ENCODE peak calls at places on chromosome 11, in six cellular contexts. One of them, this sample, is unnamed.

GRCh38 chr11:9862981-9863380 is 199.1 kb downstream of the SWAP70 start:
- DNase-seq in H9: no peak
- DNase-seq in neuronal stem cell: no peak
- DNase-seq in IMR-90: no peak
- DNase-seq in trophoblast cell: no peak
- DNase-seq in H1: no peak
- DNase-seq in this sample: no peak

GRCh38 chr11:16097543-16097942 is 258.8 kb downstream of the SOX6 start:
- DNase-seq in neuronal stem cell: no peak
- DNase-seq in H9: no peak
- DNase-seq in trophoblast cell: peak; percentile 1
- DNase-seq in IMR-90: no peak
- DNase-seq in H1: no peak
- DNase-seq in this sample: no peak

GRCh38 chr11:76554767-76555166 is 109.9 kb downstream of the EMSY start:
- DNase-seq in trophoblast cell: no peak
- DNase-seq in IMR-90: no peak
- DNase-seq in neuronal stem cell: no peak
- DNase-seq in H1: no peak
- DNase-seq in H9: no peak
- DNase-seq in this sample: no peak

GRCh38 chr11:16771350-16772140 is 33.1 kb downstream of the C11orf58 start:
- DNase-seq in H9: no peak
- DNase-seq in neuronal stem cell: no peak
- DNase-seq in trophoblast cell: no peak
- DNase-seq in H1: no peak
- DNase-seq in IMR-90: no peak
- DNase-seq in this sample: no peak

GRCh38 chr11:73159981-73160777 is 18.1 kb upstream of the FCHSD2 start:
- DNase-seq in neuronal stem cell: no peak
- DNase-seq in H9: no peak
- DNase-seq in H1: no peak
- DNase-seq in IMR-90: no peak
- DNase-seq in trophoblast cell: no peak
- DNase-seq in this sample: no peak

GRCh38 chr11:69501891-69502860 is 20.7 kb downstream of the LINC01488 start:
- DNase-seq in IMR-90: no peak
- DNase-seq in H9: no peak
- DNase-seq in trophoblast cell: no peak
- DNase-seq in neuronal stem cell: no peak
- DNase-seq in H1: no peak
- DNase-seq in this sample: no peak

GRCh38 chr11:102138677-102139076 is 28.4 kb downstream of the YAP1 start:
- DNase-seq in trophoblast cell: peak; percentile 46
- DNase-seq in H9: no peak
- DNase-seq in IMR-90: peak; percentile 92
- DNase-seq in H1: no peak
- DNase-seq in neuronal stem cell: no peak
- DNase-seq in this sample: peak; percentile 85

GRCh38 chr11:6650980-6651379 is 4.6 kb downstream of the DCHS1 start:
- DNase-seq in H1: no peak
- DNase-seq in H9: no peak
- DNase-seq in IMR-90: peak; percentile 55
- DNase-seq in trophoblast cell: peak; percentile 7
- DNase-seq in neuronal stem cell: no peak
- DNase-seq in this sample: no peak

GRCh38 chr11:11607772-11608171 is 14.0 kb downstream of the GALNT18 start:
- DNase-seq in H1: no peak
- DNase-seq in neuronal stem cell: no peak
- DNase-seq in IMR-90: no peak
- DNase-seq in trophoblast cell: peak; percentile 75
- DNase-seq in H9: no peak
- DNase-seq in this sample: no peak

GRCh38 chr11:116993599-116993998 is 104.6 kb downstream of the SIK3 start:
- DNase-seq in neuronal stem cell: peak; percentile 52
- DNase-seq in IMR-90: no peak
- DNase-seq in H9: no peak
- DNase-seq in trophoblast cell: no peak
- DNase-seq in H1: no peak
- DNase-seq in this sample: peak; percentile 59

GRCh38 chr11:8387141-8387540 is 123.5 kb upstream of the LMO1 start:
- DNase-seq in IMR-90: no peak
- DNase-seq in trophoblast cell: no peak
- DNase-seq in neuronal stem cell: no peak
- DNase-seq in H1: no peak
- DNase-seq in H9: no peak
- DNase-seq in this sample: no peak

GRCh38 chr11:116164843-116165242 is 607.9 kb downstream of the BUD13 start:
- DNase-seq in trophoblast cell: no peak
- DNase-seq in H1: peak; percentile 19
- DNase-seq in IMR-90: no peak
- DNase-seq in neuronal stem cell: no peak
- DNase-seq in H9: no peak
- DNase-seq in this sample: no peak

GRCh38 chr11:16946477-16947282 is 67.5 kb downstream of the PLEKHA7 start:
- DNase-seq in trophoblast cell: no peak
- DNase-seq in IMR-90: no peak
- DNase-seq in H9: no peak
- DNase-seq in H1: no peak
- DNase-seq in neuronal stem cell: no peak
- DNase-seq in this sample: no peak

GRCh38 chr11:19355601-19356000 is 114.9 kb upstream of the E2F8 start:
- DNase-seq in trophoblast cell: no peak
- DNase-seq in IMR-90: no peak
- DNase-seq in H1: no peak
- DNase-seq in H9: no peak
- DNase-seq in neuronal stem cell: no peak
- DNase-seq in this sample: no peak

GRCh38 chr11:120904116-120904515 is 119.8 kb upstream of the TBCEL start:
- DNase-seq in neuronal stem cell: no peak
- DNase-seq in H1: no peak
- DNase-seq in H9: no peak
- DNase-seq in IMR-90: no peak
- DNase-seq in trophoblast cell: peak; percentile 42
- DNase-seq in this sample: no peak
- H3K4me1 ChIP-seq in neuronal stem cell: peaks cover 11% of the 10 kb centered on the region
- H3K4me1 ChIP-seq in H1: peaks cover 3% of the 10 kb centered on the region
- H3K4me1 ChIP-seq in H9: no peaks in the 10 kb centered on the region
- H3K4me1 ChIP-seq in IMR-90: no peaks in the 10 kb centered on the region
- H3K4me1 ChIP-seq in trophoblast cell: peaks cover 12% of the 10 kb centered on the region
- H3K4me1 ChIP-seq in this sample: no peaks in the 10 kb centered on the region

GRCh38 chr11:86674965-86675364 is 2.5 kb upstream of the ME3 start:
- DNase-seq in H1: no peak
- DNase-seq in H9: no peak
- DNase-seq in IMR-90: no peak
- DNase-seq in neuronal stem cell: no peak
- DNase-seq in trophoblast cell: no peak
- DNase-seq in this sample: no peak
- H2AFZ ChIP-seq in H1: no peak overlapping the region
- H2AFZ ChIP-seq in H9: no peak overlapping the region
- H2AFZ ChIP-seq in IMR-90: no peak overlapping the region
- H2AFZ ChIP-seq in neuronal stem cell: no peak overlapping the region
- H2AFZ ChIP-seq in trophoblast cell: no peak overlapping the region
- H2AFZ ChIP-seq in this sample: no peak overlapping the region

GRCh38 chr11:118908264-118908663 is 17.5 kb downstream of the BCL9L start:
- DNase-seq in trophoblast cell: no peak
- DNase-seq in H9: no peak
- DNase-seq in neuronal stem cell: no peak
- DNase-seq in H1: no peak
- DNase-seq in IMR-90: no peak
- DNase-seq in this sample: no peak

GRCh38 chr11:118908931-118909618 is 16.7 kb downstream of the BCL9L start:
- DNase-seq in H9: peak; percentile 79
- DNase-seq in H1: peak; percentile 77
- DNase-seq in neuronal stem cell: no peak
- DNase-seq in IMR-90: peak; percentile 92
- DNase-seq in trophoblast cell: no peak
- DNase-seq in this sample: peak; percentile 96

GRCh38 chr11:118910309-118911112 is 15.2 kb downstream of the BCL9L start:
- DNase-seq in IMR-90: peak; percentile 92
- DNase-seq in H1: peak; percentile 79
- DNase-seq in trophoblast cell: peak; percentile 93
- DNase-seq in neuronal stem cell: no peak
- DNase-seq in H9: peak; percentile 94
- DNase-seq in this sample: peak; percentile 97

GRCh38 chr11:118911113-118911879 is 14.4 kb downstream of the BCL9L start:
- DNase-seq in H1: no peak
- DNase-seq in H9: peak; percentile 57
- DNase-seq in trophoblast cell: peak; percentile 64
- DNase-seq in neuronal stem cell: no peak
- DNase-seq in IMR-90: peak; percentile 52
- DNase-seq in this sample: peak; percentile 83

GRCh38 chr11:118909619-118910308 is 16.0 kb downstream of the BCL9L start:
- DNase-seq in H9: peak; percentile 53
- DNase-seq in IMR-90: no peak
- DNase-seq in neuronal stem cell: no peak
- DNase-seq in trophoblast cell: no peak
- DNase-seq in H1: peak; percentile 73
- DNase-seq in this sample: no peak
- H3K4ac ChIP-seq in H9: no peak overlapping the region
- H3K4ac ChIP-seq in IMR-90: peak overlapping the region; percentile 99
- H3K4ac ChIP-seq in neuronal stem cell: peak overlapping the region; percentile 97
- H3K4ac ChIP-seq in trophoblast cell: peak overlapping the region; percentile 87
- H3K4ac ChIP-seq in H1: peak overlapping the region; percentile 100
- H3K4ac ChIP-seq in this sample: peak overlapping the region; percentile 100

GRCh38 chr11:68022531-68022930 is 8.0 kb upstream of the NDUFS8 start:
- DNase-seq in neuronal stem cell: no peak
- DNase-seq in trophoblast cell: no peak
- DNase-seq in H1: no peak
- DNase-seq in IMR-90: no peak
- DNase-seq in H9: no peak
- DNase-seq in this sample: no peak

GRCh38 chr11:68018730-68019190 is 8.6 kb downstream of the ALDH3B1 start:
- DNase-seq in trophoblast cell: no peak
- DNase-seq in IMR-90: no peak
- DNase-seq in neuronal stem cell: no peak
- DNase-seq in H1: no peak
- DNase-seq in H9: no peak
- DNase-seq in this sample: no peak

GRCh38 chr11:68019486-68019885 is 9.4 kb downstream of the ALDH3B1 start:
- DNase-seq in neuronal stem cell: no peak
- DNase-seq in IMR-90: no peak
- DNase-seq in H1: no peak
- DNase-seq in trophoblast cell: no peak
- DNase-seq in H9: no peak
- DNase-seq in this sample: no peak

GRCh38 chr11:68020575-68020974 is 9.9 kb upstream of the NDUFS8 start:
- DNase-seq in IMR-90: peak; percentile 35
- DNase-seq in trophoblast cell: no peak
- DNase-seq in neuronal stem cell: no peak
- DNase-seq in H1: peak; percentile 71
- DNase-seq in H9: peak; percentile 80
- DNase-seq in this sample: peak; percentile 56

DNA sequence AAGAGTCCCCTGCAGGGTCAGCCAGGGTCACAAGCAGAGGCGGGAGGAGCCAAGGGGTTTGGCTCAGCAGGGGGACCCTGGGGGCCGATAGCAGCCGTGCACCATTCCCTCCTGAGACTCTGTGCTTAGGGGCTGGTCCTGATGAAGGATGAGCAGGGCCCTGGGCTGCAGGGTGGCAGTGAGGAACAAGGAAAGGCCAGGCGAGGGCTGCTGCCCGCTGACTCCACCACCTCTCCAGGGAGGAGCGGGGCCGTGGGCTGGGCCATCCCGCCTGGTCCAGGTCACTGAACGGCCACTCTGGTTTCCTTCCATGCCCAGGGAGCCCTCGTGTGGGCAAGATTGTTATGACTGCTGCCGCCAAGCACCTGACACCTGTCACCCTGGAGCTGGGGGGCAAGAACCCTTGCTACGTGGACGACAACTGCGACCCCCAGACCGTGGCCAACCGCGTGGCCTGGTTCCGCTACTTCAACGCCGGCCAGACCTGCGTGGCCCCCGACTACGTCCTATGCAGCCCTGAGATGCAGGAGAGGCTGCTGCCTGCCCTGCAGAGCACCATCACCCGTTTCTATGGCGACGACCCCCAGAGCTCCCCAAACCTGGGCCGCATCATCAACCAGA is 9.2 kb upstream of the NDUFS8 start:
- DNase-seq in trophoblast cell: peak; percentile 49
- DNase-seq in neuronal stem cell: no peak
- DNase-seq in IMR-90: no peak
- DNase-seq in H1: no peak
- DNase-seq in H9: peak; percentile 67
- DNase-seq in this sample: no peak
- H3K4me1 ChIP-seq in trophoblast cell: peaks cover 15% of the 10 kb centered on the region
- H3K4me1 ChIP-seq in neuronal stem cell: peaks cover 28% of the 10 kb centered on the region
- H3K4me1 ChIP-seq in IMR-90: peaks cover 6% of the 10 kb centered on the region
- H3K4me1 ChIP-seq in H1: no peaks in the 10 kb centered on the region
- H3K4me1 ChIP-seq in H9: no peaks in the 10 kb centered on the region
- H3K4me1 ChIP-seq in this sample: peaks cover 32% of the 10 kb centered on the region

DNA sequence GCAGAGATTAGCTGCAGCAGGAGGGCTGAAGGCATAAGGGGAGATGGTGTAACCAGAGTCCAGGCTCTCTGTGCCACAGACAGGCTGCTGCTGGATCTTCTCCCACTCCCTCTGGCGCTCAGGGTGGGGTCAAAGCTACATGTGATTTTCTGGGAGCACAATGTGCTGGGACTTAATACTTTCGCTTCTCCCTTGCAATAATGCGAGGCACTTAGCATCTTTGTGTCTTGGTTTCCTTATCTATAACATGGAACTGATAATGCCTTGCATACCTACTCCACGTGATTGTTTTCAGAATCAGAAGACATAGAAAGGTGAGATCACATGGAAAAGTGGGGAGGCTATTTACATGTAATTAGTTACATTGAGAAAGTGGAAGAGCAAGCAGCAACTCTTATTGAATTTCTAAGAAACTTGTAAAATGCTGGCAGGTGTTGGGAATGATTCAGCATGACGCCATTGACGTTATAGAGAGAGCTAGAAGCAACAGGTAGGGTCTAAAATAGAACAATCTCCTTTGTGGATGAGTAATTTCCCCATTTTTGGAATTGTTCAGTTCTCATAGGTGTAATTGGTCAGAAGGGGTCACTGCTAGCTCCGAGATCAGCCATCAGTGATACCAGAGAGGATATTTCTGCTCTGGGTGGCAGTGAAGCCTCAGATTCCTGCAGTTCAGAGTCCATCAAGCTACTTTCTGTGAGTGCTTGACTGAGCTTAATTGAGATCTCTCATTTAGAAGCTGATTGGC is 8.2 kb upstream of the OR9I1 start:
- DNase-seq in IMR-90: no peak
- DNase-seq in H9: no peak
- DNase-seq in H1: no peak
- DNase-seq in neuronal stem cell: no peak
- DNase-seq in trophoblast cell: no peak
- DNase-seq in this sample: no peak
- H2AFZ ChIP-seq in IMR-90: no peak overlapping the region
- H2AFZ ChIP-seq in H9: no peak overlapping the region
- H2AFZ ChIP-seq in H1: peak overlapping the region; percentile 46
- H2AFZ ChIP-seq in neuronal stem cell: no peak overlapping the region
- H2AFZ ChIP-seq in trophoblast cell: no peak overlapping the region
- H2AFZ ChIP-seq in this sample: no peak overlapping the region

GRCh38 chr11:65891180-65892136 is 985 bp downstream of the CCDC85B start:
- DNase-seq in H9: peak; percentile 78
- DNase-seq in H1: peak; percentile 72
- DNase-seq in IMR-90: no peak
- DNase-seq in trophoblast cell: no peak
- DNase-seq in neuronal stem cell: no peak
- DNase-seq in this sample: no peak
- H3K4ac ChIP-seq in H9: no peak overlapping the region
- H3K4ac ChIP-seq in H1: no peak overlapping the region
- H3K4ac ChIP-seq in IMR-90: peak overlapping the region; percentile 55
- H3K4ac ChIP-seq in trophoblast cell: peak overlapping the region; percentile 57
- H3K4ac ChIP-seq in neuronal stem cell: peak overlapping the region; percentile 80
- H3K4ac ChIP-seq in this sample: peak overlapping the region; percentile 97